ENCODE peak calls at places on chromosomes 13 and 19, in ten cellular contexts. One of them, this sample, is unnamed.

GRCh38 chr13:64640002-64640401 is 2590.1 kb downstream of the PCDH9 start:
- DNase-seq in cardiac muscle cell: no peak
- DNase-seq in ascending aorta: no peak
- DNase-seq in AG04450: no peak
- DNase-seq in A549: peak; percentile 8
- DNase-seq in IMR-90: peak; percentile 31
- DNase-seq in substantia nigra: no peak
- DNase-seq in aorta: no peak
- DNase-seq in lung: no peak
- DNase-seq in CD4-positive, CD25-positive, alpha-beta regulatory T cell: no peak
- DNase-seq in this sample: no peak

GRCh38 chr19:39563408-39563807 is 23.4 kb upstream of the EID2 start:
- DNase-seq in cardiac muscle cell: peak; percentile 3
- DNase-seq in ascending aorta: no peak
- DNase-seq in AG04450: no peak
- DNase-seq in A549: no peak
- DNase-seq in IMR-90: peak; percentile 18
- DNase-seq in substantia nigra: no peak
- DNase-seq in aorta: no peak
- DNase-seq in lung: no peak
- DNase-seq in CD4-positive, CD25-positive, alpha-beta regulatory T cell: no peak
- DNase-seq in this sample: no peak

GRCh38 chr19:2419754-2420153 is 7.6 kb downstream of the TIMM13 start:
- DNase-seq in cardiac muscle cell: no peak
- DNase-seq in ascending aorta: no peak
- DNase-seq in AG04450: no peak
- DNase-seq in A549: no peak
- DNase-seq in IMR-90: no peak
- DNase-seq in substantia nigra: no peak
- DNase-seq in aorta: no peak
- DNase-seq in lung: no peak
- DNase-seq in CD4-positive, CD25-positive, alpha-beta regulatory T cell: no peak
- DNase-seq in this sample: no peak

GRCh38 chr19:47069795-47070194 is 21.4 kb upstream of the TMEM160 start:
- DNase-seq in cardiac muscle cell: no peak
- DNase-seq in ascending aorta: no peak
- DNase-seq in AG04450: no peak
- DNase-seq in A549: no peak
- DNase-seq in IMR-90: no peak
- DNase-seq in substantia nigra: no peak
- DNase-seq in aorta: no peak
- DNase-seq in lung: no peak
- DNase-seq in CD4-positive, CD25-positive, alpha-beta regulatory T cell: no peak
- DNase-seq in this sample: no peak

GRCh38 chr19:39232708-39233107 is 12.1 kb downstream of the IFNL3 start:
- DNase-seq in cardiac muscle cell: no peak
- DNase-seq in ascending aorta: no peak
- DNase-seq in AG04450: no peak
- DNase-seq in A549: no peak
- DNase-seq in IMR-90: no peak
- DNase-seq in substantia nigra: no peak
- DNase-seq in aorta: no peak
- DNase-seq in lung: no peak
- DNase-seq in CD4-positive, CD25-positive, alpha-beta regulatory T cell: no peak
- DNase-seq in this sample: no peak

GRCh38 chr19:19619849-19620210 is 1.3 kb upstream of the PBX4 start:
- DNase-seq in cardiac muscle cell: no peak
- DNase-seq in ascending aorta: no peak
- DNase-seq in AG04450: no peak
- DNase-seq in A549: no peak
- DNase-seq in IMR-90: no peak
- DNase-seq in substantia nigra: no peak
- DNase-seq in aorta: no peak
- DNase-seq in lung: no peak
- DNase-seq in CD4-positive, CD25-positive, alpha-beta regulatory T cell: no peak
- DNase-seq in this sample: no peak

GRCh38 chr13:51803018-51803417 is 945 bp downstream of the DHRS12 start:
- DNase-seq in cardiac muscle cell: no peak
- DNase-seq in ascending aorta: no peak
- DNase-seq in AG04450: no peak
- DNase-seq in A549: no peak
- DNase-seq in IMR-90: no peak
- DNase-seq in substantia nigra: no peak
- DNase-seq in aorta: no peak
- DNase-seq in lung: no peak
- DNase-seq in CD4-positive, CD25-positive, alpha-beta regulatory T cell: no peak
- DNase-seq in this sample: no peak

GRCh38 chr13:50131998-50132936 is 117.0 kb downstream of the KCNRG start:
- DNase-seq in cardiac muscle cell: peak; percentile 4
- DNase-seq in ascending aorta: no peak
- DNase-seq in AG04450: no peak
- DNase-seq in A549: no peak
- DNase-seq in IMR-90: no peak
- DNase-seq in substantia nigra: no peak
- DNase-seq in aorta: peak; percentile 43
- DNase-seq in lung: no peak
- DNase-seq in CD4-positive, CD25-positive, alpha-beta regulatory T cell: peak; percentile 37
- DNase-seq in this sample: no peak

GRCh38 chr13:95176611-95177259 is 124.5 kb downstream of the ABCC4 start:
- DNase-seq in cardiac muscle cell: peak; percentile 58
- DNase-seq in ascending aorta: no peak
- DNase-seq in AG04450: no peak
- DNase-seq in A549: no peak
- DNase-seq in IMR-90: peak; percentile 36
- DNase-seq in substantia nigra: no peak
- DNase-seq in aorta: no peak
- DNase-seq in lung: no peak
- DNase-seq in CD4-positive, CD25-positive, alpha-beta regulatory T cell: peak; percentile 79
- DNase-seq in this sample: no peak

GRCh38 chr13:79988573-79988972 is 352.4 kb downstream of the SPRY2 start:
- DNase-seq in cardiac muscle cell: peak; percentile 64
- DNase-seq in ascending aorta: no peak
- DNase-seq in AG04450: no peak
- DNase-seq in A549: no peak
- DNase-seq in IMR-90: peak; percentile 83
- DNase-seq in substantia nigra: no peak
- DNase-seq in aorta: no peak
- DNase-seq in lung: no peak
- DNase-seq in CD4-positive, CD25-positive, alpha-beta regulatory T cell: no peak
- DNase-seq in this sample: no peak

GRCh38 chr13:85501616-85502015 is 297.6 kb downstream of the SLITRK6 start:
- DNase-seq in cardiac muscle cell: no peak
- DNase-seq in ascending aorta: no peak
- DNase-seq in AG04450: no peak
- DNase-seq in A549: no peak
- DNase-seq in IMR-90: no peak
- DNase-seq in substantia nigra: no peak
- DNase-seq in aorta: no peak
- DNase-seq in lung: no peak
- DNase-seq in CD4-positive, CD25-positive, alpha-beta regulatory T cell: no peak
- DNase-seq in this sample: no peak

GRCh38 chr19:16228637-16229321 is 31.1 kb downstream of the AP1M1 start:
- DNase-seq in cardiac muscle cell: no peak
- DNase-seq in ascending aorta: no peak
- DNase-seq in AG04450: no peak
- DNase-seq in A549: no peak
- DNase-seq in IMR-90: no peak
- DNase-seq in substantia nigra: no peak
- DNase-seq in aorta: no peak
- DNase-seq in lung: no peak
- DNase-seq in CD4-positive, CD25-positive, alpha-beta regulatory T cell: no peak
- DNase-seq in this sample: no peak

GRCh38 chr19:1183543-1184172 is 9.6 kb upstream of the SBNO2 start:
- DNase-seq in cardiac muscle cell: no peak
- DNase-seq in ascending aorta: no peak
- DNase-seq in AG04450: no peak
- DNase-seq in A549: peak; percentile 81
- DNase-seq in IMR-90: peak; percentile 25
- DNase-seq in substantia nigra: no peak
- DNase-seq in aorta: no peak
- DNase-seq in lung: no peak
- DNase-seq in CD4-positive, CD25-positive, alpha-beta regulatory T cell: no peak
- DNase-seq in this sample: no peak

GRCh38 chr13:44695520-44695919 is 119.4 kb upstream of the TSC22D1 start:
- DNase-seq in cardiac muscle cell: no peak
- DNase-seq in ascending aorta: no peak
- DNase-seq in AG04450: no peak
- DNase-seq in A549: no peak
- DNase-seq in IMR-90: no peak
- DNase-seq in substantia nigra: no peak
- DNase-seq in aorta: no peak
- DNase-seq in lung: no peak
- DNase-seq in CD4-positive, CD25-positive, alpha-beta regulatory T cell: no peak
- DNase-seq in this sample: no peak

GRCh38 chr19:10730932-10731331 is 13.1 kb downstream of the DNM2 start:
- DNase-seq in cardiac muscle cell: no peak
- DNase-seq in ascending aorta: no peak
- DNase-seq in AG04450: no peak
- DNase-seq in A549: no peak
- DNase-seq in IMR-90: no peak
- DNase-seq in substantia nigra: peak; percentile 50
- DNase-seq in aorta: no peak
- DNase-seq in lung: no peak
- DNase-seq in CD4-positive, CD25-positive, alpha-beta regulatory T cell: no peak
- DNase-seq in this sample: no peak
- H3K27ac ChIP-seq in cardiac muscle cell: no peak overlapping the region
- H3K27ac ChIP-seq in ascending aorta: peak overlapping the region; percentile 40
- H3K27ac ChIP-seq in AG04450: no peak overlapping the region
- H3K27ac ChIP-seq in A549: no peak overlapping the region
- H3K27ac ChIP-seq in IMR-90: no peak overlapping the region
- H3K27ac ChIP-seq in substantia nigra: peak overlapping the region; percentile 99
- H3K27ac ChIP-seq in aorta: no peak overlapping the region
- H3K27ac ChIP-seq in lung: peak overlapping the region; percentile 76
- H3K27ac ChIP-seq in CD4-positive, CD25-positive, alpha-beta regulatory T cell: peak overlapping the region; percentile 69
- H3K27ac ChIP-seq in this sample: peak overlapping the region; percentile 52

DNA sequence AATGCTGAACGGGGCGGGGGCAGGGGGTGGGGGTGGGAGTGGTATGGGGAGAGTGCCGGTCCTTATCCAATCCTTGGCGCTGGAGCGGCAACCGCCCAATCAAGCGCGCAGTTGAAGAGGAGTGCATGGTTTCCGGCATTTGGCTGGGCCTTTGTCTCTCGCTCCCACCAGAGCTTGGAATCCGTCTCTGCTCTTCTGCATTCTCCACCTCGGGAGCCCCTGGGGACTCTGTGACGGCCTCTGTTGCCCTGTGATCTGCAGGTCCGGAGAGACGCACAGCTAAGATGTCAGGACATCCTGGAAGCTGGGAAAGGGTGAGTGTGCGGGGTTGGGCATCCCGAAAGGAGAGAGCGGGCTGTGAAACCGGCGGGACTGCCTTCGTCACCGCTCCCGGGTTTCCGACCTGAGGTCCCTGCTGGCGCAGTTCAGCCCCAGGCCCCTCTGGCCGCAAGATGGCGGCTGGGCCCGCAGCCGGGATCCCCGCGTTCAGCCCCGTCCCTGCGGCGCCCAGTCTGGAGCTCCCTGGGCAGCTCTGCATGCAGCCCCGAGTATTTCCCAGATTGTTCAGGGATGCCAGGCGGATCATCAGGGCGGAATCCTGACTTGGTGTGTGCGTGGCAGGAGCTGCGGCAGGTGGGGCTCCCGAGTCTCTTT is 53.6 kb upstream of the ZNF254 start:
- DNase-seq in cardiac muscle cell: peak; percentile 95
- DNase-seq in ascending aorta: peak; percentile 67
- DNase-seq in AG04450: peak; percentile 76
- DNase-seq in A549: peak; percentile 96
- DNase-seq in IMR-90: peak; percentile 91
- DNase-seq in substantia nigra: peak; percentile 76
- DNase-seq in aorta: peak; percentile 95
- DNase-seq in lung: peak; percentile 91
- DNase-seq in CD4-positive, CD25-positive, alpha-beta regulatory T cell: peak; percentile 92
- DNase-seq in this sample: peak; percentile 81
- H3K27ac ChIP-seq in cardiac muscle cell: peak overlapping the region; percentile 100
- H3K27ac ChIP-seq in ascending aorta: peak overlapping the region; percentile 93
- H3K27ac ChIP-seq in AG04450: peak overlapping the region; percentile 100
- H3K27ac ChIP-seq in A549: peak overlapping the region; percentile 88
- H3K27ac ChIP-seq in IMR-90: peak overlapping the region; percentile 96
- H3K27ac ChIP-seq in substantia nigra: peak overlapping the region; percentile 92
- H3K27ac ChIP-seq in aorta: peak overlapping the region; percentile 71
- H3K27ac ChIP-seq in lung: peak overlapping the region; percentile 94
- H3K27ac ChIP-seq in CD4-positive, CD25-positive, alpha-beta regulatory T cell: peak overlapping the region; percentile 81
- H3K27ac ChIP-seq in this sample: peak overlapping the region; percentile 79

GRCh38 chr19:49590071-49590970 is 661 bp upstream of the PRR12 start:
- DNase-seq in cardiac muscle cell: peak; percentile 99
- DNase-seq in ascending aorta: peak; percentile 87
- DNase-seq in AG04450: peak; percentile 88
- DNase-seq in A549: peak; percentile 97
- DNase-seq in IMR-90: peak; percentile 95
- DNase-seq in substantia nigra: peak; percentile 53
- DNase-seq in aorta: peak; percentile 97
- DNase-seq in lung: peak; percentile 97
- DNase-seq in CD4-positive, CD25-positive, alpha-beta regulatory T cell: peak; percentile 97
- DNase-seq in this sample: peak; percentile 92

GRCh38 chr19:49589391-49589790 is 1.6 kb upstream of the PRR12 start:
- DNase-seq in cardiac muscle cell: no peak
- DNase-seq in ascending aorta: no peak
- DNase-seq in AG04450: no peak
- DNase-seq in A549: no peak
- DNase-seq in IMR-90: no peak
- DNase-seq in substantia nigra: no peak
- DNase-seq in aorta: no peak
- DNase-seq in lung: no peak
- DNase-seq in CD4-positive, CD25-positive, alpha-beta regulatory T cell: no peak
- DNase-seq in this sample: no peak

GRCh38 chr19:49592486-49593232 is 1.7 kb downstream of the PRR12 start:
- DNase-seq in cardiac muscle cell: peak; percentile 12
- DNase-seq in ascending aorta: no peak
- DNase-seq in AG04450: no peak
- DNase-seq in A549: peak; percentile 76
- DNase-seq in IMR-90: no peak
- DNase-seq in substantia nigra: no peak
- DNase-seq in aorta: no peak
- DNase-seq in lung: no peak
- DNase-seq in CD4-positive, CD25-positive, alpha-beta regulatory T cell: peak; percentile 39
- DNase-seq in this sample: no peak

GRCh38 chr19:49591731-49592485 is 926 bp downstream of the PRR12 start:
- DNase-seq in cardiac muscle cell: peak; percentile 49
- DNase-seq in ascending aorta: no peak
- DNase-seq in AG04450: no peak
- DNase-seq in A549: peak; percentile 84
- DNase-seq in IMR-90: peak; percentile 26
- DNase-seq in substantia nigra: peak; percentile 46
- DNase-seq in aorta: no peak
- DNase-seq in lung: peak; percentile 52
- DNase-seq in CD4-positive, CD25-positive, alpha-beta regulatory T cell: peak; percentile 68
- DNase-seq in this sample: no peak

GRCh38 chr19:49590971-49591730 is at the start of gene PRR12:
- DNase-seq in cardiac muscle cell: peak; percentile 77
- DNase-seq in ascending aorta: no peak
- DNase-seq in AG04450: peak; percentile 32
- DNase-seq in A549: peak; percentile 96
- DNase-seq in IMR-90: peak; percentile 67
- DNase-seq in substantia nigra: peak; percentile 57
- DNase-seq in aorta: peak; percentile 78
- DNase-seq in lung: peak; percentile 63
- DNase-seq in CD4-positive, CD25-positive, alpha-beta regulatory T cell: peak; percentile 84
- DNase-seq in this sample: peak; percentile 68
- H3K27ac ChIP-seq in cardiac muscle cell: peak within 1 kb of the TSS; percentile 82
- H3K27ac ChIP-seq in ascending aorta: peak within 1 kb of the TSS; percentile 82
- H3K27ac ChIP-seq in AG04450: peak within 1 kb of the TSS; percentile 68
- H3K27ac ChIP-seq in A549: peak within 1 kb of the TSS; percentile 99
- H3K27ac ChIP-seq in IMR-90: peak within 1 kb of the TSS; percentile 97
- H3K27ac ChIP-seq in substantia nigra: peak within 1 kb of the TSS; percentile 92
- H3K27ac ChIP-seq in aorta: no peak within 1 kb of the TSS
- H3K27ac ChIP-seq in lung: peak within 1 kb of the TSS; percentile 90
- H3K27ac ChIP-seq in CD4-positive, CD25-positive, alpha-beta regulatory T cell: peak within 1 kb of the TSS; percentile 85
- H3K27ac ChIP-seq in this sample: peak within 1 kb of the TSS; percentile 89

GRCh38 chr13:99417151-99417820 is 84.0 kb upstream of the TM9SF2 start:
- DNase-seq in cardiac muscle cell: no peak
- DNase-seq in ascending aorta: no peak
- DNase-seq in AG04450: no peak
- DNase-seq in A549: no peak
- DNase-seq in IMR-90: no peak
- DNase-seq in substantia nigra: no peak
- DNase-seq in aorta: peak; percentile 40
- DNase-seq in lung: no peak
- DNase-seq in CD4-positive, CD25-positive, alpha-beta regulatory T cell: no peak
- DNase-seq in this sample: no peak
- H3K27ac ChIP-seq in cardiac muscle cell: no peak overlapping the region
- H3K27ac ChIP-seq in ascending aorta: no peak overlapping the region
- H3K27ac ChIP-seq in AG04450: no peak overlapping the region
- H3K27ac ChIP-seq in A549: no peak overlapping the region
- H3K27ac ChIP-seq in IMR-90: no peak overlapping the region
- H3K27ac ChIP-seq in substantia nigra: no peak overlapping the region
- H3K27ac ChIP-seq in aorta: no peak overlapping the region
- H3K27ac ChIP-seq in lung: no peak overlapping the region
- H3K27ac ChIP-seq in CD4-positive, CD25-positive, alpha-beta regulatory T cell: peak overlapping the region; percentile 38
- H3K27ac ChIP-seq in this sample: peak overlapping the region; percentile 40

This sample was measured in effector memory CD4-positive, alpha-beta T cell.